ENCODE peak calls at places on chromosome 6, in six cellular contexts. J is GM12878, L is K562, O is HCT116, A is H1, K is SK-N-SH. M is an unnamed sample.

GRCh38 chr6:10586302-10586701 is 65.2 kb downstream of the GCNT2 start:
- DNase-seq in J (no peak), L (no peak), O (no peak), A (no peak), K (no peak), M (no peak)

GRCh38 chr6:13044390-13044789 is 283.9 kb downstream of the TBC1D7 start:
- DNase-seq in J (no peak), L (peak; percentile 59), O (peak; percentile 38), A (peak; percentile 5), K (no peak), M (peak; percentile 19)

GRCh38 chr6:77136086-77136485 is 327.2 kb downstream of the HTR1B start:
- DNase-seq in J (no peak), L (no peak), O (no peak), A (no peak), K (no peak), M (no peak)

GRCh38 chr6:140256213-140256612 is 881.8 kb upstream of the CITED2 start:
- DNase-seq in J (no peak), L (no peak), O (no peak), A (no peak), K (no peak), M (no peak)

GRCh38 chr6:33863084-33863483 is 59.3 kb upstream of the MLN start:
- DNase-seq in J (no peak), L (peak; percentile 39), O (no peak), A (no peak), K (no peak), M (no peak)

GRCh38 chr6:23349521-23350147 is 776.4 kb upstream of the NRSN1 start:
- DNase-seq in J (no peak), L (no peak), O (peak; percentile 12), A (no peak), K (peak; percentile 71), M (peak; percentile 7)

GRCh38 chr6:134902074-134902861 is 47.6 kb downstream of the ALDH8A1 start:
- DNase-seq in J (no peak), L (no peak), O (no peak), A (no peak), K (no peak), M (no peak)

GRCh38 chr6:4346659-4347333 is 211.4 kb upstream of the ECI2 start:
- DNase-seq in J (no peak), L (no peak), O (no peak), A (no peak), K (no peak), M (no peak)

GRCh38 chr6:11439017-11439420 is 98.5 kb upstream of the TMEM170B start:
- DNase-seq in J (no peak), L (no peak), O (no peak), A (no peak), K (no peak), M (no peak)

GRCh38 chr6:16704706-16705402 is 56.4 kb downstream of the ATXN1 start:
- DNase-seq in J (no peak), L (no peak), O (no peak), A (no peak), K (no peak), M (no peak)

GRCh38 chr6:170148709-170149470 is 142.0 kb downstream of the DLL1 start:
- DNase-seq in J (no peak), L (no peak), O (no peak), A (no peak), K (no peak), M (no peak)

GRCh38 chr6:89117285-89118108 is at the start of gene SRSF12:
- DNase-seq in J (no peak), L (no peak), O (no peak), A (no peak), K (peak; percentile 98), M (peak; percentile 19)

GRCh38 chr6:71444222-71444621 is 155.6 kb downstream of the OGFRL1 start:
- DNase-seq in J (no peak), L (no peak), O (no peak), A (no peak), K (no peak), M (no peak)

GRCh38 chr6:31882344-31882743 is 3.5 kb upstream of the SLC44A4 start:
- DNase-seq in J (no peak), L (no peak), O (no peak), A (no peak), K (no peak), M (no peak)

GRCh38 chr6:69719602-69720193 is 77.1 kb downstream of the LMBRD1 start:
- DNase-seq in J (no peak), L (peak; percentile 18), O (peak; percentile 2), A (no peak), K (peak; percentile 22), M (peak; percentile 52)

GRCh38 chr6:150907385-150907784 is 41.9 kb downstream of the MTHFD1L start:
- DNase-seq in J (no peak), L (no peak), O (no peak), A (no peak), K (no peak), M (no peak)

GRCh38 chr6:139743629-139744028 is 369.2 kb upstream of the CITED2 start:
- DNase-seq in J (no peak), L (no peak), O (peak; percentile 10), A (no peak), K (no peak), M (peak; percentile 41)

GRCh38 chr6:131062245-131063027 is 609 bp downstream of the EPB41L2 start:
- DNase-seq in J (no peak), L (peak; percentile 21), O (no peak), A (no peak), K (no peak), M (peak; percentile 12)

GRCh38 chr6:1885576-1886003 is 275.9 kb downstream of the FOXC1 start:
- DNase-seq in J (no peak), L (no peak), O (no peak), A (no peak), K (no peak), M (no peak)

GRCh38 chr6:109713097-109713496 is 22.0 kb downstream of the FIG4 start:
- DNase-seq in J (no peak), L (no peak), O (no peak), A (no peak), K (no peak), M (no peak)

GRCh38 chr6:18509871-18510643 is 122.9 kb downstream of the RNF144B start:
- DNase-seq in J (no peak), L (no peak), O (no peak), A (no peak), K (no peak), M (no peak)

GRCh38 chr6:119533603-119534279 is 184.2 kb upstream of the MAN1A1 start:
- DNase-seq in J (peak; percentile 21), L (no peak), O (peak; percentile 58), A (no peak), K (no peak), M (no peak)

GRCh38 chr6:119536666-119537065 is 187.1 kb upstream of the MAN1A1 start:
- DNase-seq in J (no peak), L (no peak), O (no peak), A (no peak), K (no peak), M (no peak)

GRCh38 chr6:119540417-119540816 is 190.9 kb upstream of the MAN1A1 start:
- DNase-seq in J (no peak), L (no peak), O (no peak), A (no peak), K (no peak), M (no peak)

GRCh38 chr6:119539066-119539746 is 189.6 kb upstream of the MAN1A1 start:
- DNase-seq in J (no peak), L (no peak), O (no peak), A (no peak), K (no peak), M (no peak)

DNA sequence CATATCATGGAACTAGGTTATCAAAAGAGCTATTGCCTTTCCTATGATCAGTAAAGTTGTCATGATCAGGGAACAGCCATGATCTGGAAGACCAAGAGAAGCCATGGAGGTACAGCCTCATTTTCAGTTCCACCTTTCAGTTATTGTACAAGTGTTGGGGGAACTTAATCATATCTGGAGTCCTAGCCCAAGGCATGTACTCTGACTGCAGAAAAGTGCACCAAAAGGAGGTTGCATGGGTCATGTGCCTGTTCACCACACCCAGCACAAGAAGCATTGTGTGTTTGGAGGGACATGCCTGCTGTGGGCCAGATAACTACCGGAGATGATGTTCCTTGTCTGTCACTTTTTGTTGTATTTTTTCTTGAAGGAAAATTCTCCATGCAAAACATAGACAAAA is 185.8 kb upstream of the MAN1A1 start:
- DNase-seq in J (peak; percentile 39), L (peak; percentile 62), O (no peak), A (no peak), K (no peak), M (no peak)
- TF ChIP-seq JUND in J (no peak), L (no peak), O (no peak), A (no peak), K (no peak), M (no peak)

DNA sequence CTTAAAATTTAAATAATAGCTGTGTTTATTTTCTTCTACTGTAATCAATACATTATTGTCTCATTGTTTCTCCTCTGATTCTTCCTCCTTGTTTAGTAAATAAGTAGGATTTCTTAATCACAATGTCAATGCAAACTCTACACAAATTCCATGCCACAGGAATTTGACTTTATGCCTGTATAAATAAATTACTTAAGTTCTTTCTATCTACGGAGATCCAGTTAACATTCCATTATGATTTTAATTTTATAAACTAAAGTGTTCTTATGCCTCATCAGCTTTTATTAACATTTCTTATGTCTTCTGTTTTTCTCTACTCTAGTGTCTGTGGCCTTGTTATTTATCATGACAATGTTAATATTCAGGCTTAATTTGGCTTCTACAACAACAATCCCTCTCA is 1169.2 kb downstream of the GRIK2 start:
- DNase-seq in J (no peak), L (no peak), O (no peak), A (no peak), K (no peak), M (peak; percentile 23)
- TF ChIP-seq JUND in J (no peak), L (no peak), O (no peak), A (no peak), K (no peak), M (no peak)

GRCh38 chr6:45647341-45648138 is 269.8 kb upstream of the SUPT3H start:
- DNase-seq in J (no peak), L (no peak), O (no peak), A (no peak), K (no peak), M (no peak)
- TF ChIP-seq JUND in J (no peak), L (no peak), O (no peak), A (no peak), K (no peak), M (no peak)

DNA sequence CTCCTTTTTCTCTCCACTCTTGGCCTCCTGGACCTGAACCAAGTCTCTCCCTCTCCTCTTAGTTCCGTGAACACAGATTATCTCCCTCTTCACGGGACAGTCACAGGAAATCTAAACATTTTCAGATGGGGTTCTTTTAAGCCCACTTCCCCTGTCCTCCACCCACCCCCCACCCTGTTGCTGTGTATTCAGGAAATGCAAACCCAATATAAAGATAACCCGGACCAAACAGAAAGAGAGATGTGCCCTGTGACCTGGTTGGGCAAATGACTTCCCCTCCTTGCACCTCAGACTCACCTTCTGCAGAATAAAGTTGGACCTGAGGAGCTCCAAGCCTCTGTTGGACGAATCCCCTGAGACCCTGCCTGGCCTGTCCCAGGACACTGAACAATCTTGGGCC is 75.9 kb upstream of the MRPS10 start:
- DNase-seq in J (no peak), L (no peak), O (no peak), A (no peak), K (no peak), M (no peak)
- TF ChIP-seq JUND in J (no peak), L (no peak), O (no peak), A (no peak), K (no peak), M (no peak)

DNA sequence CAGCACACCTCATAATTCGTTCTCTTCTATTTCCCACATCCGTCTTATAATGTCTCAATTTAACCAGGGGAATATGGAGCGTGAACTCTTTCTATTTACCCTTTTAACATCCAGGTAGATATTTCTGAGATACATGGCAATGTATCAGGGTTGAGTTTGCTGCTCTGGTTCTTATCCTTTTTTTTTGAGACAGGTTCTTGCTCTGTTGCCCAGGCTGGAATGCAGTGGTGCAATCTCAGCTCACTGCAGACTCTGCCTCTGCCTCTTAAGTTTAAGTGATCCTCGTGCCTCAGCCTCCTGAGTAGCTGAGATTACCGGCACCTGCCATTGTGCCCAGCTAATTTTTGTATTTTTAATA is 36.5 kb downstream of the KLHL31 start:
- DNase-seq in J (no peak), L (no peak), O (no peak), A (no peak), K (no peak), M (no peak)
- TF ChIP-seq JUND in J (no peak), L (no peak), O (no peak), A (no peak), K (no peak), M (no peak)

M was measured in T47D.